ENCODE peak calls at places on chromosome 16, in five cellular contexts. L, E, J, Y and V are unnamed samples.

GRCh38 chr16:67258160-67258835 is 9.5 kb downstream of the SLC9A5 start:
- DNase-seq in L (no peak), E (no peak), J (no peak), Y (no peak), V (no peak)

GRCh38 chr16:27823438-27823820 is 240.1 kb downstream of the GSG1L start:
- DNase-seq in L (no peak), E (no peak), J (peak), Y (no peak), V (no peak)

GRCh38 chr16:2043980-2044451 is 3.6 kb downstream of the NTHL1 start:
- DNase-seq in L (no peak), E (no peak), J (no peak), Y (no peak), V (no peak)

GRCh38 chr16:56042416-56042815 is 148.9 kb upstream of the GNAO1 start:
- DNase-seq in L (no peak), E (no peak), J (no peak), Y (no peak), V (no peak)

GRCh38 chr16:81693047-81693446 is 86.0 kb upstream of the PLCG2 start:
- DNase-seq in L (no peak), E (no peak), J (no peak), Y (no peak), V (no peak)

GRCh38 chr16:88473666-88474534 is 20.8 kb downstream of the ZFPM1 start:
- DNase-seq in L (no peak), E (peak), J (no peak), Y (no peak), V (no peak)

GRCh38 chr16:55325458-55326109 is 1.6 kb downstream of the IRX6 start:
- DNase-seq in L (no peak), E (no peak), J (no peak), Y (no peak), V (no peak)

GRCh38 chr16:88303890-88304819 is 78.6 kb upstream of the ZNF469 start:
- DNase-seq in L (peak), E (peak), J (no peak), Y (no peak), V (no peak)

GRCh38 chr16:50657251-50657650 is 23.9 kb downstream of the SNX20 start:
- DNase-seq in L (peak), E (no peak), J (no peak), Y (no peak), V (no peak)

GRCh38 chr16:49910761-49911160 is 54.8 kb upstream of the ZNF423 start:
- DNase-seq in L (no peak), E (no peak), J (no peak), Y (no peak), V (no peak)

GRCh38 chr16:17633146-17633966 is 162.6 kb upstream of the XYLT1 start:
- DNase-seq in L (no peak), E (no peak), J (no peak), Y (no peak), V (no peak)

GRCh38 chr16:12239953-12240485 is 263.5 kb downstream of the SNX29 start:
- DNase-seq in L (no peak), E (no peak), J (no peak), Y (no peak), V (no peak)

GRCh38 chr16:67880584-67880983 is 4.1 kb upstream of the NRN1L start:
- DNase-seq in L (no peak), E (no peak), J (no peak), Y (no peak), V (no peak)

GRCh38 chr16:19307587-19308241 is 22.2 kb downstream of the CLEC19A start:
- DNase-seq in L (no peak), E (no peak), J (no peak), Y (no peak), V (peak)

GRCh38 chr16:87035053-87035452 is 282.1 kb downstream of the C16orf95 start:
- DNase-seq in L (no peak), E (no peak), J (no peak), Y (no peak), V (no peak)

GRCh38 chr16:2458887-2459646 is 842 bp upstream of the TEDC2 start:
- DNase-seq in L (no peak), E (no peak), J (no peak), Y (no peak), V (peak)